ENCODE peak calls at places on chromosomes 13 and 19, in seven cellular contexts. Y, W, K, I, F, R and V are unnamed samples.

GRCh38 chr13:53783466-53783865 is 754.9 kb downstream of the OLFM4 start:
- DNase-seq in F (no peak), K (no peak), I (no peak), R (peak), W (peak), Y (no peak), V (no peak)

GRCh38 chr13:98480915-98481510 is 95.9 kb downstream of the STK24 start:
- DNase-seq in W (no peak), K (peak), F (no peak), I (no peak), R (no peak), Y (no peak), V (peak)

GRCh38 chr19:33438987-33439781 is 65.7 kb downstream of the CEBPG start:
- DNase-seq in Y (no peak), I (no peak), R (no peak), F (no peak), K (no peak), W (no peak), V (no peak)

GRCh38 chr19:40982594-40983101 is 8.4 kb upstream of the CYP2B6 start:
- DNase-seq in I (no peak), Y (no peak), K (no peak), W (peak), F (no peak), R (no peak), V (no peak)

GRCh38 chr13:73451120-73452029 is 392.6 kb downstream of the KLF5 start:
- DNase-seq in R (no peak), F (no peak), K (no peak), I (no peak), W (no peak), Y (no peak), V (no peak)

GRCh38 chr19:3132971-3133792 is 2.7 kb upstream of the GNA15 start:
- DNase-seq in Y (peak), I (no peak), W (peak), R (peak), F (peak), K (peak), V (peak)

GRCh38 chr13:61036715-61037114 is 378.9 kb downstream of the PCDH20 start:
- DNase-seq in I (no peak), F (no peak), K (no peak), W (no peak), Y (no peak), R (no peak), V (no peak)

GRCh38 chr19:40284251-40284500 is 969 bp downstream of the AKT2 start:
- DNase-seq in F (no peak), R (no peak), I (no peak), Y (no peak), W (no peak), K (no peak), V (no peak)

GRCh38 chr19:38736036-38736412 is 8.2 kb downstream of the CAPN12 start:
- DNase-seq in F (no peak), W (peak), I (no peak), Y (peak), R (peak), K (peak), V (peak)

GRCh38 chr13:52449323-52450011 is 967 bp downstream of the VPS36 start:
- DNase-seq in R (no peak), F (peak), W (no peak), I (no peak), K (no peak), Y (no peak), V (no peak)

GRCh38 chr19:40116075-40116474 is 25.3 kb upstream of the ZNF780A start:
- DNase-seq in I (no peak), F (no peak), Y (no peak), K (no peak), W (no peak), R (no peak), V (no peak)

GRCh38 chr13:61362522-61362921 is 53.1 kb downstream of the PCDH20 start:
- DNase-seq in W (no peak), I (no peak), Y (no peak), K (no peak), F (no peak), R (no peak), V (no peak)

GRCh38 chr13:107157272-107157671 is 589.3 kb upstream of the ARGLU1 start:
- DNase-seq in K (no peak), Y (no peak), R (no peak), F (no peak), W (no peak), I (no peak), V (no peak)

GRCh38 chr19:18204394-18205179 is 745 bp upstream of the RAB3A start:
- DNase-seq in F (no peak), W (peak), R (no peak), Y (peak), K (no peak), I (peak), V (no peak)

GRCh38 chr19:18205180-18205915 is 1.5 kb upstream of the RAB3A start:
- DNase-seq in F (peak), W (peak), R (peak), I (peak), Y (peak), K (peak), V (peak)

GRCh38 chr19:18203408-18203862 is 407 bp downstream of the RAB3A start:
- DNase-seq in R (peak), W (no peak), F (no peak), I (no peak), K (no peak), Y (peak), V (no peak)

GRCh38 chr19:18202759-18203407 is 959 bp downstream of the RAB3A start:
- DNase-seq in R (peak), I (no peak), Y (no peak), F (peak), K (peak), W (peak), V (peak)

DNA sequence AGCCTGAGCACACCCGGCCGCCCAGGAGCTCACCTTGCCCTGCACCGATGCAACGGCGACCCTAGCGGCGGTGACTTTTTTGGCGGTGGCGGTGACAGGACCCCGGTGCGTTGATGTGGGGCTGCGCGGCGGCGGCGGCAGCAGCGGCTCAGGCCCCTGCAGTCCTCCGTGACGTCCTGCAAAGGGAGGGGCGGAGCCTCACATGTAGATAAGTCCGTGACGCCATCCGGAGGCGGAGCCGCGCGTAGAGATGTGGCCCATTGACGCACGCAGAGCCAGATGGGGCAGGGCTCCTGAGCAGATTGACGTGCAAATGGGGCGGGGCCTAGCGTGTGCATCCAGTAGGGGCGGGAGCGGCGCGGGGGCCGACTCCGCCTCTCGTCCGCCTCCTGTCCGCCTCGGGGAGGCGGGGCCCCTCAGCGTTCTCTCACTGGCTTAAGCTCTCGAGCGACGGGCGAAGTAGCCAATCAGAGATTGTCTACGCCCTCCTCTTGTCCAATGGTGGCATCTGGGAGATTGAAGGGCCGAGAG is at the start of gene RAB3A:
- DNase-seq in W (peak), R (peak), K (peak), F (peak), I (peak), Y (peak), V (peak)
- TF ChIP-seq CTCF in W (peak), R (no peak), K (no peak), F (no peak), I (no peak), Y (no peak), V (no peak)

GRCh38 chr19:11451327-11451941 is 16.0 kb downstream of the PRKCSH start:
- DNase-seq in F (no peak), I (no peak), R (no peak), Y (no peak), W (no peak), K (no peak), V (no peak)

GRCh38 chr19:11452814-11453335 is 17.4 kb downstream of the PRKCSH start:
- DNase-seq in Y (no peak), R (no peak), F (no peak), W (peak), I (no peak), K (no peak), V (no peak)

GRCh38 chr19:11451942-11452813 is 16.7 kb downstream of the PRKCSH start:
- DNase-seq in F (peak), K (no peak), I (no peak), Y (no peak), R (no peak), W (peak), V (peak)

GRCh38 chr19:11456659-11457058 is 21.2 kb downstream of the PRKCSH start:
- DNase-seq in W (no peak), F (no peak), Y (no peak), K (no peak), I (no peak), R (no peak), V (no peak)

GRCh38 chr19:11453468-11454341 is 18.3 kb downstream of the PRKCSH start:
- DNase-seq in F (no peak), R (no peak), K (no peak), Y (no peak), I (no peak), W (peak), V (peak)
- TF ChIP-seq CTCF in F (peak), R (no peak), K (peak), Y (no peak), I (no peak), W (peak), V (peak)

DNA sequence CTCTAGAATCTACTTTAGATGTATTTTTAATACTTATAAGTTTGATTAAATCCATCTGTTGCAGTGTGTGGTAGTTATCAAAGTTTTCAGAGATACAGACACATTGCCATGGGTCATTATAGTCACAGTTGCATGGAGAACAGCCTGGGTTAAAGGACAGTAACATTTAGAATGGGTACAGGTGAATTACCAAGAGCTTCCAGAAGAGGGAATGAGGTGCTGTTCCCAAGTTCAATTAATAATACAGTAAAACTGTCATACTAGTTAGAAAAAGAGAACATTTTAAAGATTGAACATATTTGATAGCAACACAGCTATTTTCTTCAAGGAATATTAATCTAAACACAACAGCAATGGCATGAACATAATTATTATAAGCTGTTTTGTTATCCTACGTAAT is 322.6 kb upstream of the SLC10A2 start:
- DNase-seq in R (no peak), Y (no peak), K (no peak), W (no peak), F (no peak), I (no peak), V (no peak)
- TF ChIP-seq CTCF in R (no peak), Y (no peak), K (peak), W (peak), F (no peak), I (no peak), V (no peak)

DNA sequence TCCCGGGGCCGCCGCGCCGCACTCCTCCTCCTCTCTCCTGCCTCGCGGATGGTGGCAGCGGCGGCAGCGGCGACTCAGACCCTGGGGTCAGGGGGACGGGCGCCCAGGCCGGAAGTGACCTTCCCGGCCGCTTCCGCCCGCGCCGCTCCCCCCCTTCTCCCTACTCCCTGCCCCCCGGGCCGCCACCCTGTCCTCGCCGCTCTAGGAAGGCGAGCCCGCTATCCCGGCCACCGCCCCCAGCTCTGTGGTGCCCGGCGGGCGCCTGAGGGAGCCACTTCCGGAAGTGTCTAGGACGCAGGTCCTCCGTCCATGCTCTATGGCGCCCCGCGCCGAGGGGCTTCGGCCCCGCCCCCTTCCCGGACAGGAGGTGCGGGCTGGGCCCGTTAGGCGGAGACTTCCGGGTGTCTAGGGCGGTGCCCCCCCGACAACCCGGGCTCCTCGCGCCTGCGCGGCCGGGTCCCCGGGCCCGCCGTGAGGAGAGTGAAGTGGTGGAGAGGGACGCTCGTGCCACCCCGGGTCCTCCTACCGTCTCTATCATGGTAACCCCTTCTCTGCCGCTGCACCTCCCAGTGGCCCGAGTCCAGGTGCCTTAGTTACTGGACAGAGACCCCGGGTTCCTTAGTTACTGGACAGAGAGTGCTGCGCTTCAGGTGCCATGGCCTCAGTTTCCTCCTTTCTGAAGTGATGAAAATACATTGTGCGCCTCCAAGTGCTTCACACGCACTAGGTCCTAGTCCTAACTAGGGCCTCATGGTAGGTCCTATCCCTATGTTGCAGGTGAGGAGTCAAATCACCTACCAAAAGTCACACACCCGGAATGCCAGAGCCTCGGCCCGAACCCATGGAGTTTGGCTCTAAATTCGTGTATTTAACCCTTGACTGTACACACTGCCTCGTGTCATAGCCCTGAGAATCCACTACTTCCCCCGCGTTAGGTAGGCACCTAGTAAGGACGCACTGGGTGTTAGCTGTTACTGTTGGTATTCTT is at the start of gene ZNF787:
- DNase-seq in W (peak), Y (peak), K (peak), F (peak), I (peak), R (peak), V (peak)
- TF ChIP-seq CTCF in W (no peak), Y (peak), K (no peak), F (no peak), I (no peak), R (peak), V (no peak)

GRCh38 chr19:43939557-43940260 is 4.6 kb upstream of the ZNF45 start:
- DNase-seq in F (no peak), K (no peak), R (no peak), I (no peak), Y (no peak), W (no peak), V (no peak)

GRCh38 chr19:43934985-43935708 is at the start of gene ZNF45:
- DNase-seq in R (peak), K (peak), I (peak), F (peak), W (peak), Y (peak), V (peak)

GRCh38 chr19:43928820-43929219 is 6.3 kb downstream of the ZNF45 start:
- DNase-seq in Y (no peak), F (no peak), K (no peak), I (no peak), R (no peak), W (no peak), V (no peak)

GRCh38 chr19:43936219-43936618 is 1.1 kb upstream of the ZNF45 start:
- DNase-seq in R (no peak), F (no peak), I (no peak), K (no peak), Y (no peak), W (no peak), V (no peak)

GRCh38 chr19:43934055-43934984 is 762 bp downstream of the ZNF45 start:
- DNase-seq in W (no peak), R (no peak), F (peak), I (no peak), K (no peak), Y (no peak), V (peak)
- TF ChIP-seq CTCF in W (peak), R (no peak), F (no peak), I (no peak), K (no peak), Y (no peak), V (no peak)

DNA sequence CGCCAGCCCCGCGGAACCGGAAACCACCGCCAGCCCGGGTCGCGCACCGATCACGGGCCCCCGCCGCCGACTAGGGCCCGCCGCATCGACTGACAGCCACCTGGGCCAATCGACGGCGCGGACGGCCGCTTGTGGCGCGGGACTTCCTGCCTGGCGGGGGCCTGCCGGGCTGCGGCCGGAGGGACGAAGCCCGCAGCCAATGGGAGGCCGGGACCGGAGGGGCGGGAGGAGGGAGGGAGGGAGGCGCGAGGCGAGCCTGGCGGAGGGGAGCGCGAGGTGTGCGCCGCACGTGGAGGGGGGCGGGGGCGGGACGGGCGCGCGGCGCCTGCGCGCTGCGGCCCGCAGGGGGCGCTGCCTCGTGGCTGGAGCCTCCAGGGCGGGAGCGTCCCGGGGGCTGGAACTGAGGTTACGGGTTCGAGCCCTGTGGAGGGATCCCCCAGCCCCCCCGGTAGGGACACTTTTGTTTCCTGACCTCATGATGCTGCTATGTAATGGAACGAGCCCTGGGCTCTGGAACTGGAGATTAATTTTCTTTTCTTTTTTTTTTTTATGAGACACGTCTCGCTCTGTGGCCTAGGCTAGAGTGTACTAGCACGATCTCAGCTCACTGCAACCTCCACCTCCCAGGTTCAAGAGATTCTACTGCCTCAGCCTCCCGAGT is at the start of gene MLLT1:
- DNase-seq in W (peak), R (peak), K (peak), I (peak), F (peak), Y (peak), V (peak)
- TF ChIP-seq CTCF in W (peak), R (peak), K (peak), I (peak), F (peak), Y (peak), V (peak)

DNA sequence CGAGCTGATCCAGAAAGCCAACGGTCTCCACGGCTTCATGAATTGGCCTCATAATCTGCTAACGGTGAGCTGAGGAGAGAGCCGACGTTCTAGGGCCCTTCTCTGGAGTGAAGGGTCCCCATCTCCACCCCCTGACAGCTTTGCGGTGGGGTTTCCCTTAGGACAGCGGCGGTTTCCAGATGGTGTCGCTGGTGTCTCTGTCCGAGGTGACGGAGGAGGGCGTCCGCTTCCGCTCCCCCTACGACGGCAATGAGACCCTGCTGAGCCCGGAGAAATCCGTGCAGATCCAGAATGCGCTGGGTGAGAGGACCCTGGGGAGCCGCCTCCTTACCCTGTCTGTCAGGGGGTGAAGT is 692 bp downstream of the QTRT1 start:
- DNase-seq in F (peak), W (peak), R (no peak), K (peak), Y (peak), I (no peak), V (peak)
- TF ChIP-seq CTCF in F (peak), W (peak), R (peak), K (peak), Y (no peak), I (no peak), V (peak)

DNA sequence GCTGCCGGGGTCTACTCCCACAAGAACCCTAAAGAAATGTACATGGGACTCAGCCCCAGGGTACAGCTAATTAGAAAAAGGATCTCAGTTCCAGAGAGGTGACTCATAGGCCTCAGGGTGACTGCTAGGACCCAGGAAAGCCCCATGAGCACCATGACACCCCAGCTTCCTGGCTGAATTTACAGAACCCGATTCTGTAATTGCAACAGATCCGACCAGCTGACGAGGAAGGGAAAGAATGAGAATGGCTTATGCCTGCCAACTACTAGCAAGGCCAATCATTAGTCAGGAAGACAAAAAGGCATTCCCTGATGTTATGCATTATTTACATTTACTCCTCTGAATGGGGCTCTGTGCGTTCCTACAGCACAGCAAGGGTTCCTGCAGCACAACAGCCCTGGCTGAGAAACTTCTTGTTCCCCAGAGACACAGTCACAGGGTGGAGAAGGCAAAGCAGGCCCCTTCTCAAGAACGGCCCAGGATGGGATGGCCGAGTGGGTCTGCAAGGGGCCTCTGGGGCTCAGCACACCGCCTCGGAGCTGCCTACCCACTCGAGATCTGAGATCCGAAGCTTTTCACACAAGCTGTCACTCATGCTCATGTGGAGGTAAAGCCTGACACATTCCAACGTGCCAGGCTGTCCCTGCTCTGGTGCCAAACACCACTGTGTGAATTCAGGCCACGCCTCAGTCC is 27.2 kb downstream of the PBX4 start:
- DNase-seq in Y (peak), W (peak), R (no peak), K (peak), F (peak), I (no peak), V (peak)
- TF ChIP-seq CTCF in Y (no peak), W (no peak), R (no peak), K (no peak), F (no peak), I (no peak), V (no peak)

GRCh38 chr13:113607477-113608245 is 23.1 kb downstream of the TFDP1 start:
- DNase-seq in W (no peak), Y (no peak), K (no peak), F (no peak), R (no peak), I (no peak), V (no peak)
- TF ChIP-seq CTCF in W (no peak), Y (no peak), K (no peak), F (no peak), R (no peak), I (no peak), V (no peak)